ENCODE peak calls at places on chromosomes 3 and 15, in four cellular contexts. J is A549, F is H1, Z is endothelial cell of umbilical vein. E is an unnamed sample.

GRCh38 chr3:195451373-195452000 is 8.7 kb upstream of the ACAP2 start:
- DNase-seq in J (no peak), F (no peak), Z (no peak), E (no peak)

GRCh38 chr15:37112171-37112570 is 11.8 kb upstream of the MEIS2 start:
- DNase-seq in Z (no peak), J (no peak), F (no peak), E (no peak)

GRCh38 chr15:54482251-54482650 is 504.0 kb downstream of the UNC13C start:
- DNase-seq in Z (no peak), F (no peak), J (no peak), E (peak)

GRCh38 chr3:96657710-96658109 is 156.7 kb upstream of the EPHA6 start:
- DNase-seq in Z (no peak), J (no peak), F (peak), E (peak)

GRCh38 chr15:99021669-99022068 is 14.1 kb upstream of the PGPEP1L start:
- DNase-seq in Z (no peak), J (no peak), F (no peak), E (no peak)

GRCh38 chr15:39488498-39488897 is 92.4 kb upstream of the THBS1 start:
- DNase-seq in J (no peak), F (no peak), Z (peak), E (no peak)

GRCh38 chr3:31861839-31862238 is 119.2 kb downstream of the OSBPL10 start:
- DNase-seq in F (no peak), J (no peak), Z (no peak), E (no peak)

GRCh38 chr3:179765396-179765795 is 112.6 kb downstream of the USP13 start:
- DNase-seq in F (no peak), J (no peak), Z (no peak), E (no peak)

GRCh38 chr15:79919749-79920511 is 23.1 kb upstream of the MTHFS start:
- DNase-seq in Z (no peak), F (no peak), J (no peak), E (no peak)

GRCh38 chr3:102106421-102107097 is 257.2 kb downstream of the NFKBIZ start:
- DNase-seq in Z (peak), J (no peak), F (no peak), E (no peak)

GRCh38 chr15:23616536-23616935 is 31.1 kb downstream of the MAGEL2 start:
- DNase-seq in F (no peak), Z (no peak), J (peak), E (no peak)
- TF ChIP-seq JUN in F (no peak), Z (no peak), J (no peak), E (no peak)

DNA sequence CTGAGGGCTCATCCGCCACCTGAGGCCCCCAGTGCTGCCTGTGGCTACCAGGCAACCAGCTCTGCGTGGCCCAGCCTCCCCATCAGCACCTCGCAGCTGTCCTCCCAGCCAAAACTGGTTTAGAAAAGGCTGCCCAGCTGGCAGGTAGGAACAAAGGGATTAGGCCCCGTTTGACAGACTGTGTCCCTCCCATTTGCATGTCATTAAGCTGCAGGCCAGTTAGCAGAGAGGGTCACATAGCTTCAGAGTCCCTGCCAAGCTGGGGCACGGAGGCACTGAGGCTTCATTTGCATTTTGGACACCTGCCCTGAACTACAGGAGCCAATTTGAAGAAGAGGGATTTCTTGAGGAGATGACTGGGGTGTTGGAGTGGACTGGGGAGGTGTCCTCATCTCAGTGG is 177.9 kb downstream of the TLE3 start:
- DNase-seq in F (no peak), Z (no peak), J (no peak), E (peak)
- TF ChIP-seq JUN in F (no peak), Z (no peak), J (no peak), E (no peak)

GRCh38 chr3:188345223-188345622 is 191.3 kb downstream of the LPP start:
- DNase-seq in F (no peak), J (no peak), Z (peak), E (no peak)
- TF ChIP-seq JUN in F (no peak), J (no peak), Z (peak), E (no peak)

GRCh38 chr15:88606437-88606794 is 14.7 kb upstream of the AEN start:
- DNase-seq in F (no peak), J (no peak), Z (no peak), E (peak)

GRCh38 chr15:88604381-88604951 is 16.7 kb upstream of the AEN start:
- DNase-seq in F (no peak), J (no peak), Z (no peak), E (no peak)

GRCh38 chr15:88603885-88604284 is 17.3 kb upstream of the AEN start:
- DNase-seq in Z (no peak), F (no peak), J (no peak), E (no peak)

GRCh38 chr15:88604972-88605506 is 16.1 kb upstream of the AEN start:
- DNase-seq in F (no peak), Z (no peak), J (no peak), E (peak)

DNA sequence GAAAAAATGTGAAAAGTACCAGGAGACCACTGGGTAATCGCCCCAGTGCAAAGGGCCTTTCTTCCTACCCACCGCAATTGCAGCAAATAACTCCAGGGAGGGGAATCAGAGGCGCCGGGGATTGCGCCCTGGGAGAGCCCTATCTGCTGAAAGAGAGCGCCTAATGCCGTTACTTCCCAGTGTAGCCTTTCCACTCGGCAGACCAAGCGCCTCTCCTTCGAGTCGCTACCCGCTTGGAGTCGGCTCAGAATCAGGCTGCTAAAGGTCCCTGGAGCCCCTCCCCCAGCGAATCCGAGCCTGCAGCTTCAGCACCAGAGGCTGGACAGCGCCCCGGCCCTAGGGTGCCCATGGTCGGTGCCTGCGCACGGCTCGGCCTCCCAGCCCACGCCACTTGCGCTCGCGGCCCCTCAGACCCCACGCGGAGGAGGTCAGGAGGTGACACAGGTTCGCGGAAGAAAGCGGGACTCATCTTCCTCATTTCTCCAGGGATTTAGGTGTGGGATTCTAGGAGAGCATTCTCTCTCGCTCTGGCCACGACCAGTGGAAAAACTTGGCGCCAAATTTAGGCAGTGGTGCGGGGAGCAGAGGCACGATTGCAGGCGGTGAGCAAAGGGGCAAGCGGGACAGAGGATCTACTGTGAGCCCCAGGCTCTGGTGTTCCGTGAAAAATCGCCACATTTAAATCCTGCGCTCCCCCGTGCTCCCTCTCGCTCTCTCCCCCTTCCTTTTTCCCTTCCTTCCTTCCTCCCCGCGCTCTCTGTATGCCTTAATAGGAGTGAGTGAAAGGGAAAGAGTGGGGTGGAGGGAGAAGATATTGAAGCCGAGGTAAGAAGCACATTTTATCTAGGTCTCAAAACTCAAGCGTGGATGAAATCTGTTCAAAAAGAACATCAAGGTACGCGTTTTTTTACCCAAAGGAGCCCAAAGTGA is 15.4 kb upstream of the AEN start:
- DNase-seq in Z (peak), J (no peak), F (no peak), E (peak)
- TF ChIP-seq JUN in Z (no peak), J (no peak), F (no peak), E (peak)

GRCh38 chr15:95324596-95325135 is 1005.8 kb upstream of the NR2F2 start:
- DNase-seq in F (no peak), Z (peak), J (no peak), E (no peak)

GRCh38 chr15:95325763-95326688 is 1004.5 kb upstream of the NR2F2 start:
- DNase-seq in J (no peak), Z (peak), F (no peak), E (no peak)

GRCh38 chr15:95327661-95328060 is 1002.8 kb upstream of the NR2F2 start:
- DNase-seq in Z (peak), J (no peak), F (no peak), E (no peak)

GRCh38 chr15:95328559-95328958 is 1001.9 kb upstream of the NR2F2 start:
- DNase-seq in F (no peak), Z (no peak), J (no peak), E (no peak)

GRCh38 chr15:95326689-95327525 is 1003.6 kb upstream of the NR2F2 start:
- DNase-seq in J (no peak), Z (peak), F (no peak), E (peak)
- TF ChIP-seq JUN in J (no peak), Z (no peak), F (no peak), E (no peak)

E was measured in WTC11.